ENCODE peak calls at places on chromosomes 5 and 9, in seven cellular contexts. Z is fibroblast of pulmonary artery, Y is WTC11, C is AG09309, S is fibroblast of mammary gland, F is GM10248, G is RWPE1. N is an unnamed sample.

GRCh38 chr5:121805931-121806330 is 45.8 kb upstream of the FTMT start:
- DNase-seq in Y (no peak), Z (no peak), G (no peak), F (no peak), C (peak), S (peak), N (no peak)

GRCh38 chr9:23638011-23638410 is 188.0 kb downstream of the ELAVL2 start:
- DNase-seq in Z (no peak), S (no peak), G (no peak), C (no peak), F (no peak), Y (no peak), N (no peak)

GRCh38 chr9:124879226-124879625 is 17.3 kb downstream of the ARPC5L start:
- DNase-seq in G (no peak), C (no peak), Z (no peak), S (no peak), Y (no peak), F (no peak), N (no peak)

GRCh38 chr5:113693205-113693553 is 179.7 kb downstream of the YTHDC2 start:
- DNase-seq in Z (no peak), G (no peak), Y (peak), S (no peak), F (no peak), C (no peak), N (no peak)

GRCh38 chr5:9686211-9686610 is 56.1 kb upstream of the TAS2R1 start:
- DNase-seq in S (no peak), F (no peak), Z (peak), C (no peak), Y (no peak), G (no peak), N (no peak)

GRCh38 chr5:32991416-32991805 is 280.3 kb downstream of the NPR3 start:
- DNase-seq in Y (no peak), C (no peak), G (no peak), S (no peak), Z (no peak), F (no peak), N (no peak)

GRCh38 chr5:43981556-43981955 is 378.6 kb downstream of the NNT start:
- DNase-seq in C (no peak), Z (no peak), G (no peak), S (no peak), F (no peak), Y (peak), N (no peak)

GRCh38 chr9:29422445-29422844 is 1849.2 kb upstream of the C9orf72 start:
- DNase-seq in C (no peak), F (no peak), Y (no peak), S (no peak), Z (no peak), G (no peak), N (no peak)

GRCh38 chr5:179470191-179470590 is 80.2 kb upstream of the RUFY1 start:
- DNase-seq in G (no peak), Z (no peak), F (no peak), S (no peak), Y (no peak), C (no peak), N (no peak)

GRCh38 chr9:104833701-104834100 is 69.8 kb downstream of the NIPSNAP3B start:
- DNase-seq in F (no peak), Y (no peak), G (no peak), C (no peak), S (no peak), Z (no peak), N (no peak)

GRCh38 chr5:177447611-177448243 is 1.1 kb downstream of the PRR7 start:
- DNase-seq in Y (peak), C (no peak), S (peak), Z (peak), F (no peak), G (peak), N (peak)

GRCh38 chr5:135553688-135554462 is 18.1 kb upstream of the NEUROG1 start:
- DNase-seq in C (no peak), G (peak), S (peak), F (no peak), Z (peak), Y (peak), N (peak)

GRCh38 chr5:143557992-143558506 is 154.6 kb upstream of the NR3C1 start:
- DNase-seq in F (no peak), S (peak), C (no peak), Y (no peak), G (no peak), Z (no peak), N (no peak)

GRCh38 chr9:121261107-121261460 is 6.9 kb upstream of the GSN start:
- DNase-seq in C (no peak), S (peak), G (no peak), F (no peak), Y (no peak), Z (peak), N (no peak)

GRCh38 chr5:133285583-133286021 is 233.8 kb downstream of the HSPA4 start:
- DNase-seq in Z (peak), G (peak), F (no peak), C (no peak), S (peak), Y (no peak), N (peak)

DNA sequence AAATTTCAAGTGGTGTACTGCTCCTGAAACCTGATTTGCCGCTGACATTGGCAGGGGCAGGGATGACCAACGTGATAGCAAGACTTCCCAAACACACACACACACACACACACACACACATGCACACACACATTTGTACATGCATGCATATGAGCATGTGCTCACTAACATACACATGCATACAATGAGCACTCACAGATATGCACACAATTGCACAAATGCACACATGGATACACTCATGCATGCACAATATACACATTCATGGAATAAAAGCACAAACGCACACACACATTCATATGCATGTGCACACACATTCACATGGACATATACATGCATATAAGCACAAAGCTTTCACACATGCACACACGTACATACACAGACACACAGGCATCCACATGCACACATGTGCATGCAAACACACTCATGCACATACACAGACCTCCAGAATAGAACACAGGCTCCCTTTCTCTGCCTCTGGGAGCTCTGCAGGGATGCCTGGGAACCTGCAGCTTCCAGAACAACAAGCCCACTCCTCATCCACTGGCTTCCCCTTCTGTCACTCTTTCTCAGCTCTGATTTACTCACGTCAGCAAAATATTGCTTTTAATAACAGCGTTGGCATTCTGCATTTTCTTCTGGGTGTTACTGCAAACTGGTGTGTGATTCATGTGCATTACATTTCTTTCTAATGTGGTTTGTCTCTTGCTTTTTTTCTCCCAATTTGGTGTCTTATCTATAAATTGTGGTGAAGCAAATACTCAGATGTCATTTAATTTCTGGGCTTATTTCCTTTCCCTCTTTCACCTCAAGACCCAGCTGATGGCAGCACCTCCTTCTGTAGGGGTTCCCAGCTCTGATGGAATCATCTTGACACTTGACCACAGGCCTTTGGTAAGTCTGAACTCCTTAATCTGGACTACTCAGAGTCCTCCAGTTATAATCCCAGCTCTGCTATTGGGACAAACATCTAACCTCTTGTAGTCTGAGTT is 180.9 kb upstream of the ZNF618 start:
- DNase-seq in S (no peak), Z (no peak), G (no peak), C (no peak), F (no peak), Y (no peak), N (no peak)
- TF ChIP-seq CTCF in S (no peak), Z (no peak), G (no peak), C (no peak), F (no peak), Y (no peak), N (no peak)

DNA sequence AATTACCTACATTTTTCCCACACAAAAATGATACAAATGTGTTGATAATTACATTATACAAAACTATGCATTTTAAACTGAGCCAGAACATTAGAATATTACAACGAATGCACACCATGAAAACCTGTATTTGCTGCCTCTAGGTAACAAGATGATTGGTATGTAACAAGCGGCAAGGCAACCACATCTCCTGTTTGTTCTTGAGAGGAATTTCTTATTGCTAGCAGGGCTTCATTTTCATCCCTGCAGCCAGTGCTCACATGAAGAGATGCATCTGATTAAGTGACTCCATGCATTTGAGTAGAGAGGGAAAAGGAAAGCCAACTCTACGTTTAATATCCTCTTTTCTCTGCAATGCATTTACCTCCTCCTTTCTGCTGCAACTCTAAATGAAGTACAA is 36.6 kb downstream of the FRMD3 start:
- DNase-seq in Z (no peak), Y (no peak), F (no peak), G (no peak), C (no peak), S (no peak), N (no peak)
- TF ChIP-seq CTCF in Z (no peak), Y (no peak), F (no peak), G (no peak), C (no peak), S (no peak), N (no peak)

DNA sequence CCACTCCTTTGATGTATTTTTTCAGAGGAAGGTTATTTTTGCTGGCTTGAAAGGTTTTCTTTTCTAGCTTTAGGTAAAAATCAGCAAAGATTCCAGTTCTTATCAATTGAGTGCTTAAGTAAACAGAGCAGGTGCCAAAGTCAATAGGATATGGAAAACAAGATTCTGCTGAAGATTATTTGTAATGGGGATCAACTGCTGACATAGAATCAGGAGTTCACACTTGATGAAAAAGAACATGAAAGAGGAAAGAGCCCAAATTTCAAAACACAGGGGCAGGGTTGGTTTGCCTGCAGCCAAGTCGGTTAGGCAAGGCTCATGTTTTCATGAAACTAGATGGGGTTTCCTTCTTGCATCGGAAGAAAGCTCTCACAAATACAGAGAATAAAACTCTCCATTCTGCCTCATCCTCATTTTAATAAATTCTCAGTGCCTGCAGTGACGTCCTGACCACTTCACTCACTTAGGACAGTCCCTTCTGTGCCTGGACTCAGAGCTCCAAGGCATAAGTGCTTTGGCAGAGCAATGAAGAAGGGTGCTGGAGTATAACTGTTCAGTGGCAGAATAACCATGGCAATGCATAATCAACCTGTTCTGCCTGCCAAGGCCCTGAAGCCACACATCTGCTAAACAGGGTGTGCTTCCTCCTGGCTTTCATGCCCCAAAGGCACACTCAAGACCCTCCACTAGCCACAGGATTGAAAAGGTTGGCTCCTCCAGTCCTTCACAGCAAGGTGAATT is 179.6 kb downstream of the GNAQ start:
- DNase-seq in Z (no peak), C (no peak), S (no peak), F (no peak), G (no peak), Y (no peak), N (no peak)
- TF ChIP-seq CTCF in Z (no peak), C (no peak), S (no peak), F (no peak), G (no peak), Y (no peak), N (no peak)

GRCh38 chr9:22469928-22470544 is 23.4 kb downstream of the DMRTA1 start:
- DNase-seq in C (no peak), F (no peak), Y (peak), Z (peak), G (peak), S (peak), N (peak)
- TF ChIP-seq CTCF in C (peak), F (peak), Y (peak), Z (peak), G (peak), S (peak), N (peak)

DNA sequence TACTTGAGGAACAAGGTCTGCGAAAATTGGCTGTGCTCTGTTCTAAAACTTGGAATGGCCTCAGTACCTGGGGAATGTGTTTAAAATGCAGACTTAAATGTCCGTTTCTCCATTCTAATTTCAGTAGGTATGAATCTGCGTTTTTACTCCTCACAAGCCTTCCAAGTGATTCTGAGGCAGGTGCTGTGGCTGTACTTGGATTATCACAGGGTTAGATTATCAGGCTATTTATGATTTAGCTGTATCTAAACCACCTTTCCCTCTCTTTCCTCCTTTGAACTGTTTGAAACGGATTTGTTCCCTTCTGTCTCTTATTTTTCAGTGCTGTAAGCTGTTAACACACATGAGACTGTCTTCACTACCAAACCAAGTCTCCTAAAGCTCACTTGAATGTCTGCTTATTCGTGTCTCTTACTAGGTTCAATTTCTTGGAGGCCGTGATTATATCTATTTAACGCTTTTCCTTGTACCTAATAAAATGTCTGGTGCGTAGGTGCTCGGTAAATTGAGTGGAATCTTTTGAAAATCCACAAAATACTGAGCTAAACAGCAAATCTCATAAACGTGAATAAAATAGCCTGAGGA is 714 bp upstream of the CETN3 start:
- DNase-seq in G (no peak), C (no peak), S (no peak), F (no peak), Z (no peak), Y (no peak), N (no peak)
- TF ChIP-seq CTCF in G (no peak), C (no peak), S (no peak), F (no peak), Z (no peak), Y (no peak), N (no peak)